ENCODE peak calls at places on chromosomes 5 and 9, in six cellular contexts. I is H9, F is transverse colon, B is stomach, W is progenitor cell of endocrine pancreas, T is ovary. Q is an unnamed sample.

GRCh38 chr9:18390393-18390792 is 83.6 kb upstream of the ADAMTSL1 start:
- DNase-seq in I (no peak), F (no peak), B (no peak), W (no peak), T (peak), Q (no peak)

GRCh38 chr5:95327211-95327610 is 42.3 kb upstream of the MCTP1 start:
- DNase-seq in I (no peak), F (no peak), B (no peak), W (no peak), T (no peak), Q (no peak)

GRCh38 chr9:90331826-90332575 is 310.6 kb downstream of the DIRAS2 start:
- DNase-seq in I (no peak), F (no peak), B (no peak), W (no peak), T (no peak), Q (no peak)

GRCh38 chr5:67997892-67998457 is 217.6 kb upstream of the PIK3R1 start:
- DNase-seq in I (no peak), F (no peak), B (no peak), W (no peak), T (no peak), Q (peak)

GRCh38 chr5:171226096-171226495 is 83.0 kb upstream of the TLX3 start:
- DNase-seq in I (no peak), F (no peak), B (no peak), W (no peak), T (no peak), Q (no peak)

GRCh38 chr5:1868886-1869285 is 13.8 kb downstream of the IRX4 start:
- DNase-seq in I (no peak), F (no peak), B (no peak), W (no peak), T (no peak), Q (no peak)

GRCh38 chr9:79222483-79222882 is 349.3 kb upstream of the TLE4 start:
- DNase-seq in I (no peak), F (no peak), B (no peak), W (no peak), T (no peak), Q (no peak)

GRCh38 chr9:3035594-3036389 is 191.9 kb upstream of the PUM3 start:
- DNase-seq in I (no peak), F (no peak), B (no peak), W (no peak), T (no peak), Q (no peak)

GRCh38 chr5:609506-609905 is 2.6 kb upstream of the CEP72 start:
- DNase-seq in I (no peak), F (no peak), B (peak), W (no peak), T (no peak), Q (no peak)

GRCh38 chr9:123417289-123418051 is 61.5 kb downstream of the CRB2 start:
- DNase-seq in I (no peak), F (no peak), B (no peak), W (no peak), T (no peak), Q (peak)

GRCh38 chr5:112420111-112420864 is 1.2 kb upstream of the EPB41L4A start:
- DNase-seq in I (peak), F (peak), B (peak), W (peak), T (peak), Q (peak)

GRCh38 chr5:43210570-43210969 is 18.5 kb downstream of the NIM1K start:
- DNase-seq in I (no peak), F (no peak), B (no peak), W (no peak), T (no peak), Q (no peak)
- TF ChIP-seq CTCF in I (no peak), F (no peak), B (no peak), W (no peak), T (no peak), Q (no peak)

GRCh38 chr9:21473236-21473635 is 8.9 kb downstream of the IFNE start:
- DNase-seq in I (no peak), F (no peak), B (no peak), W (no peak), T (no peak), Q (no peak)
- TF ChIP-seq CTCF in I (no peak), F (no peak), B (no peak), W (no peak), T (no peak), Q (no peak)

DNA sequence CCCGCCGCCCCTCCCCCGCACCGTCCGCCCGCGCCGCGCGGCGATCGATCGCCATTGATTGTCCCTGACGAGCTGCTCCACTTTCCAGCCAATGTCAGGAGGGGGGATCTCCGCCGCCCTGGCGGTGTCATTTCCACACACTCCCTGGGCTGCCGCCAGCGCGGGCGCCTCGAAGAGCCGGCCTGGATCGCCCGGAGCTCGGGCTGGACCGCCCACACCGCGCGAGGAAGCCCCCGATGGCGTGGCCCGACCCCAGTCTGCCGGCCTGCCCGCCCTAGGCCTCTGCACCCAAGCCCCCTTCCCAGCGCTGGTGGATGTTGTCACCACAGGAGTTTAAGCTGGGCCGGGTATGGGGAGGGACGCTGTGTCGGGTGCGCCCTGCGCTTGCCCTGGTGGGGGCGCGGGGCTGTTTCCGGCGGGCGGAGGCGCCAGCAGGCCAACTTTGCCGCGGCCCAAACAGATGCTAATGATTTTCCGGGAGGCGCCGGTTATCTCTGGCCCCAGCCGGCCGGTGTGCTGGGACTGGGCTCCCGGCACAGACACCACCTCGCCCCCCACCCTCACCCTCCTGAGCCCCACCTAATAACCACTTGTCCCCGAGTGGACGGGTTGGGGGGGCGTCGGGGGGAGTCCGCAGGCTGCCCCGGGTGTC is 10.6 kb upstream of the CXXC5 start:
- DNase-seq in I (peak), F (peak), B (peak), W (peak), T (peak), Q (peak)
- TF ChIP-seq CTCF in I (peak), F (no peak), B (no peak), W (peak), T (peak), Q (peak)

DNA sequence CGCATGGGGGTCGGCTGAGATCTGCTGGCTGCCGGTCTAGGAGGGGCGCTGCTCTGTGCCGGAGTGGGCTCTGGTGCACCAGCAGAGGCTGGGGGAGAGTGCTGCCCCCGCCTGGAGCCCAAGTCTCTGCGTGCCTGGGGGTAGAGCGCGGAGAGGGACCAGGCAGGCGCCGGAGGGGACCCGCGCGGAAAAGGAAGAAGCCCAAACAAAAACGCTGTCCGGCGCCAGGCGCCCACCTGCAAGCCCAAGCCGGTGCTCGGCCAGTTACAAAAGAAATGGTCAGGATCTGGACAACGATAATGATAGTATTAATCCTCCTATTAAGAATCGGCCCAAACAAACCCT is 575 bp upstream of the S1PR3 start:
- DNase-seq in I (peak), F (no peak), B (no peak), W (peak), T (no peak), Q (no peak)
- TF ChIP-seq CTCF in I (peak), F (no peak), B (no peak), W (peak), T (no peak), Q (no peak)

GRCh38 chr9:35508069-35508468 is 18.2 kb downstream of the RUSC2 start:
- DNase-seq in I (no peak), F (no peak), B (no peak), W (no peak), T (no peak), Q (no peak)

GRCh38 chr9:35506359-35506758 is 16.4 kb downstream of the RUSC2 start:
- DNase-seq in I (no peak), F (no peak), B (no peak), W (no peak), T (no peak), Q (no peak)

GRCh38 chr9:35510366-35510744 is 20.4 kb downstream of the RUSC2 start:
- DNase-seq in I (no peak), F (no peak), B (no peak), W (no peak), T (no peak), Q (no peak)

GRCh38 chr9:35511453-35511852 is 21.5 kb downstream of the RUSC2 start:
- DNase-seq in I (no peak), F (no peak), B (no peak), W (no peak), T (no peak), Q (no peak)

GRCh38 chr9:35510745-35511428 is 21.0 kb downstream of the RUSC2 start:
- DNase-seq in I (no peak), F (peak), B (peak), W (no peak), T (peak), Q (peak)
- TF ChIP-seq CTCF in I (no peak), F (peak), B (no peak), W (no peak), T (no peak), Q (peak)

GRCh38 chr9:36110434-36110833 is 26.1 kb upstream of the GLIPR2 start:
- DNase-seq in I (no peak), F (no peak), B (no peak), W (no peak), T (no peak), Q (no peak)
- TF ChIP-seq CTCF in I (peak), F (no peak), B (no peak), W (no peak), T (no peak), Q (peak)

GRCh38 chr5:159049844-159050318 is 49.8 kb downstream of the EBF1 start:
- DNase-seq in I (no peak), F (no peak), B (no peak), W (no peak), T (no peak), Q (no peak)

GRCh38 chr5:159050408-159051091 is 49.2 kb downstream of the EBF1 start:
- DNase-seq in I (no peak), F (no peak), B (no peak), W (no peak), T (peak), Q (no peak)

GRCh38 chr5:159047081-159047480 is 52.6 kb downstream of the EBF1 start:
- DNase-seq in I (no peak), F (no peak), B (no peak), W (no peak), T (no peak), Q (no peak)

GRCh38 chr5:159045165-159045811 is 54.4 kb downstream of the EBF1 start:
- DNase-seq in I (no peak), F (no peak), B (no peak), W (no peak), T (no peak), Q (no peak)

GRCh38 chr5:159048298-159048697 is 51.4 kb downstream of the EBF1 start:
- DNase-seq in I (no peak), F (no peak), B (no peak), W (no peak), T (no peak), Q (no peak)
- TF ChIP-seq CTCF in I (no peak), F (no peak), B (no peak), W (no peak), T (no peak), Q (no peak)

GRCh38 chr5:137819768-137820167 is 47.9 kb upstream of the MYOT start:
- DNase-seq in I (no peak), F (no peak), B (no peak), W (no peak), T (no peak), Q (no peak)

GRCh38 chr5:137822983-137823382 is 44.7 kb upstream of the MYOT start:
- DNase-seq in I (no peak), F (no peak), B (no peak), W (no peak), T (no peak), Q (no peak)

GRCh38 chr5:137826067-137826466 is 41.6 kb upstream of the MYOT start:
- DNase-seq in I (no peak), F (no peak), B (no peak), W (no peak), T (no peak), Q (no peak)

GRCh38 chr5:137825165-137825564 is 42.5 kb upstream of the MYOT start:
- DNase-seq in I (no peak), F (no peak), B (no peak), W (no peak), T (no peak), Q (no peak)

DNA sequence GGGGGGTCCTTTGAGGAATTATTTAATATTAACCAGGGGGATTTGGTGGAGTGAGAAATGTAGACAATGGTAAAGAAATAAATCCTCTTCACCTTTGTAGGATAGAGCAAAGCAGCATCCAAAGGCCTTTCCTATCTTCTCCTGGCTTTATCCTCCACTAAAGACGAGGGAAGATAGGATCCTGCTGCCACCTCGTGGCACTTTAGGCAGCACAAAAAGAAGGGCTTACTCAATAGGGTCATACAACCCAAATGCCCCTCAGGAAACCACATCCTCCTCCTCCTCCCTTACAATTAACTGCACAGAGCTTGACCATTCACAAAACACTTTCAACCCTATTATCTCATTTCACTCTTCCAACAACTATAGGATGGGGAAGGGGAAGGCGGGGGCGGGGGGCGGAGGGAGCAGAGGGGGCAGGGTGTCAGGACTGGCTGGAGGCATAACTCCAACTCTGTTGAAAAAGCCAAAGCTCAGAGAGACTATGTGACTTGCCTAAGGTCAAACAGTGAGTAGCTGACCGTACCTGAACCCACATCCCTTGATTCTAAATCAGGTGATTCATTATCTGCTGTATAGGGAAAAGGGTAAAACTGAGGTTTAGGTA is 45.4 kb upstream of the MYOT start:
- DNase-seq in I (peak), F (peak), B (peak), W (peak), T (no peak), Q (peak)
- TF ChIP-seq CTCF in I (peak), F (peak), B (no peak), W (peak), T (no peak), Q (peak)

GRCh38 chr5:144207875-144208444 is 37.3 kb downstream of the KCTD16 start:
- DNase-seq in I (no peak), F (no peak), B (no peak), W (no peak), T (no peak), Q (no peak)
- TF ChIP-seq CTCF in I (peak), F (no peak), B (no peak), W (peak), T (no peak), Q (no peak)

GRCh38 chr5:149439899-149440655 is 61.0 kb upstream of the IL17B start:
- DNase-seq in I (peak), F (peak), B (peak), W (no peak), T (no peak), Q (no peak)
- TF ChIP-seq CTCF in I (peak), F (peak), B (no peak), W (peak), T (no peak), Q (peak)

Q was measured in right lobe of liver.